ENCODE peak calls at places on chromosomes 3 and 15, in four cellular contexts. One of them, this sample, is unnamed.

GRCh38 chr3:51681453-51681852 is 10.4 kb downstream of the TEX264 start:
- DNase-seq in K562: no peak
- DNase-seq in H1: no peak
- DNase-seq in HepG2: no peak
- DNase-seq in this sample: no peak

GRCh38 chr15:74809242-74809641 is 3.4 kb upstream of the LMAN1L start:
- DNase-seq in H1: no peak
- DNase-seq in HepG2: no peak
- DNase-seq in K562: no peak
- DNase-seq in this sample: no peak

GRCh38 chr15:36658321-36658720 is 78.9 kb downstream of the CDIN1 start:
- DNase-seq in HepG2: no peak
- DNase-seq in H1: no peak
- DNase-seq in K562: no peak
- DNase-seq in this sample: no peak

GRCh38 chr15:74893627-74894026 is 3.8 kb downstream of the MPI start:
- DNase-seq in HepG2: no peak
- DNase-seq in K562: no peak
- DNase-seq in H1: no peak
- DNase-seq in this sample: no peak

GRCh38 chr3:120144267-120144666 is 50.0 kb upstream of the GSK3B start:
- DNase-seq in K562: no peak
- DNase-seq in H1: no peak
- DNase-seq in HepG2: peak; percentile 39
- DNase-seq in this sample: peak; percentile 33

GRCh38 chr3:111073186-111073585 is 1.6 kb downstream of the NECTIN3 start:
- DNase-seq in HepG2: no peak
- DNase-seq in H1: no peak
- DNase-seq in K562: no peak
- DNase-seq in this sample: no peak

GRCh38 chr3:98945006-98945626 is 43.6 kb upstream of the DCBLD2 start:
- DNase-seq in H1: no peak
- DNase-seq in HepG2: no peak
- DNase-seq in K562: no peak
- DNase-seq in this sample: no peak

GRCh38 chr3:47186285-47186684 is 22.4 kb upstream of the SETD2 start:
- DNase-seq in H1: no peak
- DNase-seq in HepG2: no peak
- DNase-seq in K562: no peak
- DNase-seq in this sample: no peak

GRCh38 chr3:14771593-14772497 is 46.9 kb upstream of the FGD5 start:
- DNase-seq in HepG2: no peak
- DNase-seq in H1: no peak
- DNase-seq in K562: peak; percentile 48
- DNase-seq in this sample: no peak

GRCh38 chr15:101027920-101028319 is 108.8 kb downstream of the LRRK1 start:
- DNase-seq in H1: no peak
- DNase-seq in HepG2: no peak
- DNase-seq in K562: no peak
- DNase-seq in this sample: no peak

GRCh38 chr15:34642252-34642651 is 58.8 kb upstream of the GOLGA8B start:
- DNase-seq in H1: no peak
- DNase-seq in HepG2: no peak
- DNase-seq in K562: peak; percentile 15
- DNase-seq in this sample: no peak

GRCh38 chr3:73661262-73661661 is 36.5 kb upstream of the PDZRN3 start:
- DNase-seq in K562: no peak
- DNase-seq in HepG2: no peak
- DNase-seq in H1: no peak
- DNase-seq in this sample: no peak

GRCh38 chr3:111737712-111738097 is 121.4 kb upstream of the PHLDB2 start:
- DNase-seq in H1: no peak
- DNase-seq in HepG2: peak; percentile 52
- DNase-seq in K562: no peak
- DNase-seq in this sample: peak; percentile 48

GRCh38 chr15:66594344-66594743 is 28.5 kb upstream of the LCTL start:
- DNase-seq in HepG2: no peak
- DNase-seq in H1: no peak
- DNase-seq in K562: no peak
- DNase-seq in this sample: no peak

GRCh38 chr3:190883973-190884832 is 21.7 kb upstream of the GMNC start:
- DNase-seq in H1: peak; percentile 51
- DNase-seq in HepG2: peak; percentile 53
- DNase-seq in K562: peak; percentile 10
- DNase-seq in this sample: peak; percentile 54

GRCh38 chr3:128072454-128073184 is 20.4 kb downstream of the SEC61A1 start:
- DNase-seq in K562: no peak
- DNase-seq in H1: no peak
- DNase-seq in HepG2: no peak
- DNase-seq in this sample: no peak

GRCh38 chr3:61250784-61251173 is 473 bp downstream of the FHIT start:
- DNase-seq in HepG2: peak; percentile 38
- DNase-seq in H1: peak; percentile 57
- DNase-seq in K562: peak; percentile 13
- DNase-seq in this sample: peak; percentile 6

DNA sequence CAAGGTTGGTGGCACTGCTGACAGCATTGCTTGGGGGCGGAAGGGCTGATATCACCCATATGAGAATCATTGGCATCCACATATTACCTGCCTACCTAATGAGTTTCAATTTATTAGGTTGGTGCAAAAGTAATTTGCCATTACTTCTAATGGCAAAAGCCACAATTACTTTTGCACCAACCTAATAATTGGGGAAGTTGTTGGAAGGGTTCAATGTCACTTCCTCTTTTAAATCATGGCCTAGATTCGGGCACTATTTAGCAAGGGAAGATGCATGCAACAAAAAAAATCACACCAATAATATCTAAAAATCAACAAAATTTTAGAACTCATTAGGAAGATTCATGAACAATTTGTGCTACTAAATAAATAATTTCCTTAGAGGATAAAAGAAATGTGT is 56.0 kb upstream of the AGTR1 start:
- DNase-seq in K562: no peak
- DNase-seq in H1: no peak
- DNase-seq in HepG2: no peak
- DNase-seq in this sample: no peak
- TF ChIP-seq RNF2 in K562: no peak
- TF ChIP-seq RNF2 in H1: no peak
- TF ChIP-seq RNF2 in HepG2: no peak
- TF ChIP-seq RNF2 in this sample: no peak

GRCh38 chr3:134211797-134212196 is 38.9 kb downstream of the RYK start:
- DNase-seq in K562: peak; percentile 32
- DNase-seq in H1: no peak
- DNase-seq in HepG2: peak; percentile 15
- DNase-seq in this sample: peak; percentile 10
- TF ChIP-seq RNF2 in K562: no peak
- TF ChIP-seq RNF2 in H1: no peak
- TF ChIP-seq RNF2 in HepG2: no peak
- TF ChIP-seq RNF2 in this sample: no peak

GRCh38 chr15:32905481-32905880 is 187.7 kb downstream of the GREM1 start:
- DNase-seq in H1: no peak
- DNase-seq in HepG2: no peak
- DNase-seq in K562: no peak
- DNase-seq in this sample: no peak
- TF ChIP-seq RNF2 in H1: no peak
- TF ChIP-seq RNF2 in HepG2: no peak
- TF ChIP-seq RNF2 in K562: no peak
- TF ChIP-seq RNF2 in this sample: no peak

GRCh38 chr3:156860873-156861272 is 34.7 kb downstream of the LEKR1 start:
- DNase-seq in K562: no peak
- DNase-seq in H1: no peak
- DNase-seq in HepG2: no peak
- DNase-seq in this sample: no peak

GRCh38 chr3:156867174-156867573 is 41.0 kb downstream of the LEKR1 start:
- DNase-seq in K562: no peak
- DNase-seq in H1: no peak
- DNase-seq in HepG2: no peak
- DNase-seq in this sample: no peak

GRCh38 chr3:156862338-156862737 is 36.2 kb downstream of the LEKR1 start:
- DNase-seq in H1: no peak
- DNase-seq in K562: no peak
- DNase-seq in HepG2: no peak
- DNase-seq in this sample: no peak

DNA sequence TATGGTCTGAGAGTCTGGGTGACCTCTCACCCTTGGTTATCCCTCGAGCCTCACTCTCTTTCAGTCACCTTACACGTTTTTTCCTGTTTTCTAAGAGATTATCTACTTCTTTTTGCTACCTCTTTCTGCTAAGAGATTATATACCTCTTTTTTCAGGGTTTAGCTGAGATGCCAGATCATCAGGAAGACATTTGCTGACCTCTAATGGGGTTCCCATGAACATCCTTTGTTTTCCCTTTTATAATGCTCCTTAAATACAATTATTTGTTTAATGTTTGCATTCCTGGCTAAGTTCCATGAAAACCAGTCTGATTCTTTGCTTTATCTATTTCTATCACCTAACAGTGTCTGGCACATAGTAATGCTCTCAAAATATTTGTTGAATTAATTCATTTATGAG is 39.6 kb downstream of the LEKR1 start:
- DNase-seq in HepG2: no peak
- DNase-seq in K562: no peak
- DNase-seq in H1: no peak
- DNase-seq in this sample: no peak
- TF ChIP-seq RNF2 in HepG2: no peak
- TF ChIP-seq RNF2 in K562: no peak
- TF ChIP-seq RNF2 in H1: no peak
- TF ChIP-seq RNF2 in this sample: no peak

GRCh38 chr3:45032113-45032512 is 6.0 kb downstream of the CLEC3B start:
- DNase-seq in HepG2: no peak
- DNase-seq in K562: no peak
- DNase-seq in H1: no peak
- DNase-seq in this sample: no peak

GRCh38 chr3:45029216-45029615 is 3.1 kb downstream of the CLEC3B start:
- DNase-seq in HepG2: no peak
- DNase-seq in H1: no peak
- DNase-seq in K562: no peak
- DNase-seq in this sample: no peak

GRCh38 chr3:45027406-45027805 is 1.3 kb downstream of the CLEC3B start:
- DNase-seq in H1: no peak
- DNase-seq in K562: no peak
- DNase-seq in HepG2: no peak
- DNase-seq in this sample: no peak

GRCh38 chr3:45031531-45031930 is 5.4 kb downstream of the CLEC3B start:
- DNase-seq in K562: no peak
- DNase-seq in HepG2: no peak
- DNase-seq in H1: no peak
- DNase-seq in this sample: no peak

GRCh38 chr3:45029661-45030060 is 3.6 kb downstream of the CLEC3B start:
- DNase-seq in H1: no peak
- DNase-seq in HepG2: no peak
- DNase-seq in K562: no peak
- DNase-seq in this sample: no peak
- TF ChIP-seq RNF2 in H1: no peak
- TF ChIP-seq RNF2 in HepG2: no peak
- TF ChIP-seq RNF2 in K562: no peak
- TF ChIP-seq RNF2 in this sample: no peak

DNA sequence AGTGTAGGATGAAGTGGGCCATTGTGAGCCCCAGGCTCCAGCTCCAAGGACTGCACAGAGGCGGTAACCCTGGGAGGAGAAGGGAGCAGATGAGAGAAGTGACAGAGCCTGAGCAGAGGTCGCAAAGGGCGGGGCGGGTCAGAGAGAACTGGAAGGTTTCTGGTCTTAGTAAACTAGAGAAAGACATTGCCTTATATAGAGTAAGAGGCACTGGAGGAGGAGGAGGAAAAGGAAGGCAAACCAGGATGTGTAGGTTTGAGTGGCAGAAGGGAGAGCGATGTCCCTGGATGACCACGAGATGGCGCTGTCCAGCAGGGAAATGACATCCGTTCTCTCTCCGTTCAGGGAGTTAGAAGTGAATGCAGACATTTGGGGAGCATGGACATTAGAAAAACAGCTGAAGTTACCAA is 49.0 kb downstream of the STARD5 start:
- DNase-seq in HepG2: peak; percentile 63
- DNase-seq in K562: peak; percentile 77
- DNase-seq in H1: peak; percentile 85
- DNase-seq in this sample: peak; percentile 67
- TF ChIP-seq RNF2 in HepG2: no peak
- TF ChIP-seq RNF2 in K562: no peak
- TF ChIP-seq RNF2 in H1: no peak
- TF ChIP-seq RNF2 in this sample: no peak